ENCODE peak calls at places on chromosomes 3 and 15, in eight cellular contexts. D is psoas muscle; N is PC-9; S is GM06990; A is CD8-positive, alpha-beta T cell; U is GM10248; V is activated CD8-positive, alpha-beta memory T cell treated with anti-CD3 and anti-CD28 coated beads for 1 hour; K is lower lobe of right lung. T is an unnamed sample.

GRCh38 chr3:11640009-11640673 is 3.6 kb downstream of the VGLL4 start:
- DNase-seq in U (no peak), N (no peak), S (no peak), V (no peak), D (no peak), A (no peak), K (no peak), T (no peak)

GRCh38 chr3:127275287-127275781 is 12.5 kb downstream of the PRR20G start:
- DNase-seq in S (no peak), N (peak), D (no peak), U (no peak), A (no peak), V (no peak), K (no peak), T (no peak)

GRCh38 chr3:180280601-180281000 is 243.9 kb upstream of the PEX5L start:
- DNase-seq in N (no peak), V (no peak), D (no peak), A (no peak), U (no peak), S (no peak), K (no peak), T (no peak)

GRCh38 chr15:92922405-92923002 is 22.4 kb downstream of the CHD2 start:
- DNase-seq in N (no peak), A (no peak), U (peak), K (no peak), D (no peak), V (no peak), S (no peak), T (no peak)

GRCh38 chr3:107855710-107856109 is 235.1 kb downstream of the CD47 start:
- DNase-seq in V (no peak), U (no peak), A (no peak), D (no peak), N (peak), S (no peak), K (no peak), T (no peak)

GRCh38 chr3:10992017-10992945 is at the start of gene SLC6A1:
- DNase-seq in D (peak), U (no peak), N (no peak), V (no peak), A (no peak), S (no peak), K (no peak), T (no peak)

GRCh38 chr15:97968380-97968779 is 7.9 kb downstream of the ARRDC4 start:
- DNase-seq in S (no peak), K (no peak), A (no peak), D (no peak), V (no peak), N (no peak), U (no peak), T (no peak)

GRCh38 chr15:76335129-76335850 is 1.3 kb upstream of the ISL2 start:
- DNase-seq in U (peak), N (no peak), S (peak), D (no peak), K (no peak), A (no peak), V (no peak), T (peak)

GRCh38 chr3:71101581-71101980 is 481.9 kb downstream of the FOXP1 start:
- DNase-seq in A (no peak), U (no peak), N (no peak), S (no peak), V (no peak), K (no peak), D (no peak), T (no peak)

GRCh38 chr3:195896361-195897080 is 11.8 kb downstream of the TNK2 start:
- DNase-seq in A (no peak), D (no peak), K (no peak), U (no peak), S (no peak), N (peak), V (no peak), T (peak)

GRCh38 chr3:79846148-79846933 is 78.5 kb upstream of the ROBO1 start:
- DNase-seq in U (no peak), D (no peak), S (no peak), N (no peak), V (no peak), A (no peak), K (no peak), T (no peak)

GRCh38 chr15:27241942-27242341 is 271.0 kb downstream of the GABRG3 start:
- DNase-seq in S (no peak), D (no peak), N (no peak), A (no peak), V (no peak), K (no peak), U (no peak), T (no peak)

GRCh38 chr3:129783470-129783869 is 110.0 kb downstream of the TMCC1 start:
- DNase-seq in S (no peak), A (no peak), N (no peak), U (no peak), D (no peak), K (no peak), V (no peak), T (no peak)

GRCh38 chr3:32276279-32276841 is 37.9 kb downstream of the CMTM8 start:
- DNase-seq in V (no peak), K (no peak), N (peak), U (no peak), S (no peak), A (no peak), D (no peak), T (no peak)

GRCh38 chr3:27533718-27534578 is 49.8 kb upstream of the SLC4A7 start:
- DNase-seq in V (no peak), N (peak), S (peak), D (peak), A (peak), K (no peak), U (peak), T (peak)

GRCh38 chr3:65246561-65246960 is 558.8 kb upstream of the ADAMTS9 start:
- DNase-seq in S (no peak), U (no peak), K (no peak), N (no peak), A (no peak), V (no peak), D (no peak), T (no peak)

GRCh38 chr3:183449391-183449790 is 21.0 kb upstream of the MCF2L2 start:
- DNase-seq in K (no peak), A (no peak), S (no peak), D (no peak), U (no peak), V (no peak), N (no peak), T (no peak)

GRCh38 chr3:182485306-182485705 is 308.0 kb upstream of the ATP11B start:
- DNase-seq in D (no peak), U (no peak), S (no peak), A (no peak), K (no peak), N (peak), V (no peak), T (no peak)

GRCh38 chr3:126930936-126931600 is 51.8 kb upstream of the PLXNA1 start:
- DNase-seq in U (no peak), D (no peak), N (no peak), K (no peak), V (no peak), A (no peak), S (no peak), T (no peak)